ENCODE peak calls at places on chromosomes 11 and 22, in nine cellular contexts. X is ovary, B is heart left ventricle, D is A549, Z is neural progenitor cell, M is left ventricle myocardium inferior, Y is H1, R is right atrium auricular region, F is colonic mucosa. J is an unnamed sample. For H3K4me1, the result is how much of the 10 kb centered on the place peaks cover.

GRCh38 chr22:50063589-50064393 is 5.7 kb upstream of the TTLL8 start:
- DNase-seq in Z (no peak), M (no peak), X (no peak), D (no peak), F (no peak), B (peak), R (no peak), Y (no peak), J (no peak)

GRCh38 chr11:16512842-16513241 is 156.5 kb upstream of the SOX6 start:
- DNase-seq in Z (no peak), R (no peak), B (no peak), F (no peak), D (no peak), M (no peak), X (no peak), Y (no peak), J (no peak)

GRCh38 chr11:65872555-65873279 is at the start of gene EFEMP2:
- DNase-seq in M (peak), D (no peak), R (no peak), F (no peak), B (no peak), X (peak), Z (peak), Y (peak), J (no peak)

GRCh38 chr11:77063861-77064260 is 2.9 kb upstream of the CAPN5 start:
- DNase-seq in F (no peak), X (no peak), Z (no peak), M (no peak), D (no peak), R (no peak), B (no peak), Y (no peak), J (no peak)

GRCh38 chr22:37021710-37022482 is 2.4 kb downstream of the MPST start:
- DNase-seq in Z (peak), D (no peak), B (no peak), X (peak), Y (peak), M (peak), F (no peak), R (no peak), J (no peak)

GRCh38 chr11:130780437-130780836 is 135.8 kb downstream of the SNX19 start:
- DNase-seq in D (no peak), Z (no peak), R (no peak), F (no peak), X (no peak), B (no peak), M (no peak), Y (no peak), J (no peak)

GRCh38 chr22:26367402-26368245 is 61.4 kb upstream of the ASPHD2 start:
- DNase-seq in Z (peak), R (no peak), D (peak), F (peak), B (no peak), Y (peak), M (no peak), X (no peak), J (no peak)

GRCh38 chr11:73019448-73019847 is 122.7 kb downstream of the FCHSD2 start:
- DNase-seq in B (no peak), X (no peak), R (no peak), Y (no peak), D (no peak), F (no peak), Z (no peak), M (no peak), J (no peak)

GRCh38 chr11:58632510-58632909 is 10.0 kb downstream of the CNTF start:
- DNase-seq in B (no peak), X (no peak), F (no peak), R (no peak), Y (no peak), D (no peak), Z (no peak), M (no peak), J (no peak)

GRCh38 chr11:16812274-16812673 is 73.8 kb downstream of the C11orf58 start:
- DNase-seq in B (no peak), D (no peak), R (no peak), Z (peak), Y (no peak), M (no peak), X (no peak), F (no peak), J (no peak)

GRCh38 chr11:134664447-134664846 is 252.4 kb upstream of the B3GAT1 start:
- DNase-seq in Z (no peak), D (no peak), R (peak), F (no peak), M (no peak), X (no peak), Y (peak), B (no peak), J (no peak)

GRCh38 chr11:19558189-19558986 is 154.2 kb upstream of the NAV2 start:
- DNase-seq in D (no peak), M (no peak), B (no peak), R (no peak), Z (no peak), F (no peak), X (no peak), Y (no peak), J (no peak)

GRCh38 chr22:27381960-27382742 is 419.4 kb downstream of the MN1 start:
- DNase-seq in D (no peak), X (no peak), Z (peak), Y (peak), B (no peak), F (no peak), R (peak), M (no peak), J (no peak)

GRCh38 chr11:104254347-104254746 is 90.4 kb upstream of the PDGFD start:
- DNase-seq in M (no peak), X (no peak), Z (peak), Y (peak), F (peak), B (peak), D (no peak), R (no peak), J (no peak)

GRCh38 chr22:31647516-31647915 is 14.5 kb downstream of the PISD start:
- DNase-seq in X (no peak), D (no peak), M (no peak), Z (no peak), R (no peak), F (no peak), B (no peak), Y (no peak), J (no peak)

GRCh38 chr22:44870021-44870420 is 117.6 kb downstream of the ARHGAP8 start:
- DNase-seq in B (no peak), R (no peak), X (no peak), D (peak), F (no peak), M (no peak), Z (peak), Y (no peak), J (no peak)

GRCh38 chr22:31951201-31952093 is 7.1 kb downstream of the YWHAH start:
- DNase-seq in F (no peak), D (no peak), M (no peak), Y (no peak), B (no peak), R (no peak), X (no peak), Z (no peak), J (no peak)

GRCh38 chr22:36921309-36922096 is 8.1 kb downstream of the CSF2RB start:
- DNase-seq in R (peak), F (no peak), M (no peak), D (no peak), B (no peak), X (no peak), Z (no peak), Y (no peak), J (no peak)

GRCh38 chr11:15139958-15140659 is 25.4 kb downstream of the INSC start:
- DNase-seq in D (no peak), Z (no peak), R (no peak), B (no peak), F (no peak), Y (no peak), X (no peak), M (no peak), J (no peak)
- H3K4me3 ChIP-seq in D (no peak), Z (no peak), R (no peak), B (no peak), F (no peak), Y (no peak), X (no peak), M (no peak), J (no peak)

GRCh38 chr22:41354979-41355378 is 26.8 kb upstream of the TEF start:
- DNase-seq in B (no peak), M (no peak), F (no peak), D (no peak), Z (no peak), R (no peak), X (no peak), Y (no peak), J (no peak)
- H3K4me1 ChIP-seq in B (under half), M (under half), F (under half), D (under half), Z (under half), R (under half), X (under half), Y (under half), J (under half)

DNA sequence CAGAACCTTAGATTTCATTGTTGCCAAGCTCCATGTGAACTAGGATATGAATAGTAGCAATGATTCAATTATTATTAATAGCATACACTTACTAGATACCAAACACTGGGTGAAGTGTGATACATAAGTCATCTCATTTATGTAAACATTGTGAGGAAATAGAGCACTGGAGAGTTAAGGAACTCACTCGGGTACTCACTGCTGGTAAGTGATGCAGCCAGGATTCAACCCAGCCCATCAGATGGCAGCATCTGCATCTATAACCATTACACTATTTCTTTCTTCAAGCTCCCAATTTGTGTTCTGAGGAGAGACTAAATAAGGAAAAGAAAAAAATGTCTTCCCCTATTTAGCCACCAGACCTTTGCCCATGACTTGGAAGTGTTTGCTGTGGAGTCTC is 10.2 kb upstream of the ALG8 start:
- DNase-seq in X (no peak), Z (no peak), Y (no peak), M (no peak), D (peak), R (no peak), B (no peak), F (no peak), J (peak)
- TF ChIP-seq CTCF in X (no peak), Z (no peak), Y (no peak), M (peak), D (peak), R (peak), B (peak), F (no peak), J (no peak)

GRCh38 chr11:69637601-69637955 is 3.4 kb upstream of the CCND1 start:
- DNase-seq in Y (no peak), M (no peak), X (no peak), R (no peak), Z (peak), B (no peak), D (no peak), F (no peak), J (no peak)
- H3K4me3 ChIP-seq in Y (peak), M (peak), X (no peak), R (peak), Z (peak), B (peak), D (no peak), F (peak), J (peak)

DNA sequence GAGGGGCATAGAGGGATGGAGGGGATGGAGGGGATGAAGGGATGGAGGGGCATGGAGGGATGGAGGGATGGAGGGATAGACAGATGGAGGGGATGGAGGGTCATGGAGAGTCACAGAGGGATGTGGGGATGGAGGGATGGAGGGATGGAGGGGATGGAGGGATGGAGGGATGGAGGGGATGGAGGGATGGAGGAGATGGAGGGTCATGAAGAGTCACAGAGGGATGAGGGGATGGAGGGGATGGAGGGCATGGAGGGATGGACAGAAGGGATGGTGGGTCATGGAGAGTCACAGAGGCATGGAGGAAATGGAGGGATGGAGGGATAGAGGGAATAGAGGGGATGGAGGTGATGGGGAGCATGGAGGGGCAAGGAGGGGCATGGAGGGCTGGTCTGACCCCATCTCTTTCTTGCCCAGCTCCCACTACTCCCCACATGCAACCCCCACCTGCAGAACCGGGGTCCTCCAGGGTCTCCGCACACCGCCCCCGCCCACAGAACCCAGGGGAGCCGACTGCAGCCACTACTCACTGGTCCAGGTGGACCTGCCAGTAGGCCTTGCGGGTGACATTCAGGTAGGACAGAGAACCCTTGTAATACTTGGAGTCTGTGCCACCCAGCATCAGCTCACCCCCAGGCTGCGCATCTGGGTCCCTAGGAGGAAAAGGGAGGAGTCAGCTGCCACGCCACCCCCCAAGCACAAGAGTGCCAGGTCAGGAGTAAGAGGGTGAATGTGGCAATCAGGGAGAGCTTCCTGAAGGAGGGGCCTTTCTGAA is 4.2 kb upstream of the IFITM10 start:
- DNase-seq in F (no peak), X (no peak), R (no peak), D (no peak), M (no peak), B (no peak), Z (no peak), Y (no peak), J (no peak)
- H3K4me1 ChIP-seq in F (under half), X (under half), R (half or more), D (under half), M (half or more), B (half or more), Z (under half), Y (under half), J (under half)

DNA sequence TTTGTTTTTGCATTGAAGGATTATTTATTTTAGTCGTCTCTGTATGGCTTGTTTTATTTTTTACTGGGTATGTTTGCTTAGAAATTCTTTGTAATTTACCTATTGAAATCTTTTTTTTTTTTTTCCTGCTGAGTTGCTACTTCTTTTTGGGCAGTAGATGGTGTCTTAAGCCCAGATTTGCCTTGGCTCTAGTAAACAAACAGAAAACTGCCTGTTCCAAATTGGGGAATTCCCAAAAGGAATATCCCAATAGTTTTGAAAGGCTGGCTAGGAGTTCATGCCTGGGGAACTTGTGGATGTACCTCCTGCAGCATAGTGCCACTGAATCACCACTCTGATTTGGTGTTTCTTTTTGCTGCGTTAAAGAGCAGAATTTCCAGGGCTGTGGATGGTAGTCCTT is 17.7 kb downstream of the PAMR1 start:
- DNase-seq in Y (no peak), Z (no peak), X (no peak), D (no peak), M (no peak), R (no peak), B (no peak), F (no peak), J (no peak)
- TF ChIP-seq CTCF in Y (no peak), Z (no peak), X (no peak), D (no peak), M (no peak), R (no peak), B (no peak), F (no peak), J (no peak)

J was measured in ascending aorta.